ENCODE peak calls at places on chromosomes 16 and 17, in four cellular contexts. Y is A549, I is WTC11, W is K562. T is an unnamed sample.

GRCh38 chr17:80752369-80752705 is 207.7 kb downstream of the RPTOR start:
- DNase-seq in Y (no peak), I (no peak), W (no peak), T (no peak)

GRCh38 chr16:4021070-4021779 is 95.0 kb downstream of the ADCY9 start:
- DNase-seq in Y (peak), I (no peak), W (no peak), T (peak)

GRCh38 chr16:67260426-67261063 is 11.8 kb downstream of the SLC9A5 start:
- DNase-seq in Y (peak), I (no peak), W (peak), T (peak)

GRCh38 chr17:5329784-5330557 is 47.9 kb downstream of the RABEP1 start:
- DNase-seq in Y (no peak), I (no peak), W (no peak), T (no peak)

GRCh38 chr16:54286330-54287017 is at the start of gene IRX3:
- DNase-seq in Y (peak), I (peak), W (no peak), T (peak)

GRCh38 chr17:34305061-34305460 is 14.2 kb upstream of the CCL8 start:
- DNase-seq in Y (no peak), I (no peak), W (no peak), T (no peak)

GRCh38 chr16:67930678-67931211 is 917 bp downstream of the CTRL start:
- DNase-seq in Y (no peak), I (no peak), W (no peak), T (no peak)

GRCh38 chr16:80231118-80231515 is 309.7 kb upstream of the DYNLRB2 start:
- DNase-seq in Y (no peak), I (no peak), W (no peak), T (no peak)

GRCh38 chr16:29009050-29009837 is 24.4 kb downstream of the LAT start:
- DNase-seq in Y (no peak), I (no peak), W (peak), T (no peak)

GRCh38 chr16:86371083-86371803 is 139.1 kb upstream of the FOXF1 start:
- DNase-seq in Y (no peak), I (no peak), W (no peak), T (no peak)

GRCh38 chr17:1559743-1560581 is 2.6 kb downstream of the PITPNA start:
- DNase-seq in Y (no peak), I (no peak), W (no peak), T (no peak)

GRCh38 chr17:19996086-19996485 is 13.1 kb upstream of the SPECC1 start:
- DNase-seq in Y (no peak), I (no peak), W (no peak), T (no peak)

GRCh38 chr16:774086-775001 is 13.8 kb downstream of the MSLN start:
- DNase-seq in Y (no peak), I (no peak), W (no peak), T (no peak)

GRCh38 chr17:74779948-74780400 is 3.8 kb upstream of the NAT9 start:
- DNase-seq in Y (no peak), I (no peak), W (no peak), T (no peak)

GRCh38 chr16:75624921-75625334 is 1.8 kb upstream of the ADAT1 start:
- DNase-seq in Y (peak), I (no peak), W (peak), T (peak)

GRCh38 chr17:17971431-17972125 is 622 bp downstream of the TOM1L2 start:
- DNase-seq in Y (peak), I (no peak), W (no peak), T (no peak)

GRCh38 chr16:24852281-24852721 is 6.5 kb downstream of the SLC5A11 start:
- DNase-seq in Y (peak), I (no peak), W (no peak), T (no peak)

GRCh38 chr16:67150058-67150832 is 553 bp downstream of the B3GNT9 start:
- DNase-seq in Y (peak), I (peak), W (peak), T (no peak)

GRCh38 chr17:16889088-16889465 is 82.8 kb downstream of the TNFRSF13B start:
- DNase-seq in Y (no peak), I (no peak), W (no peak), T (no peak)

GRCh38 chr17:73633736-73634135 is 10.5 kb downstream of the SDK2 start:
- DNase-seq in Y (no peak), I (no peak), W (no peak), T (no peak)

GRCh38 chr17:78746263-78746948 is 35.7 kb downstream of the CYTH1 start:
- DNase-seq in Y (no peak), I (no peak), W (no peak), T (peak)

GRCh38 chr17:8253801-8254200 is 4.7 kb downstream of the PFAS start:
- DNase-seq in Y (peak), I (no peak), W (no peak), T (no peak)

GRCh38 chr16:11705311-11705710 is 37.1 kb downstream of the SNN start:
- DNase-seq in Y (no peak), I (no peak), W (no peak), T (no peak)

GRCh38 chr16:11711662-11712061 is 31.0 kb downstream of the TXNDC11 start:
- DNase-seq in Y (no peak), I (no peak), W (no peak), T (no peak)

GRCh38 chr16:11708421-11708820 is 34.2 kb downstream of the TXNDC11 start:
- DNase-seq in Y (no peak), I (no peak), W (no peak), T (no peak)

GRCh38 chr16:11706180-11706742 is 36.4 kb downstream of the TXNDC11 start:
- DNase-seq in Y (no peak), I (no peak), W (peak), T (no peak)

DNA sequence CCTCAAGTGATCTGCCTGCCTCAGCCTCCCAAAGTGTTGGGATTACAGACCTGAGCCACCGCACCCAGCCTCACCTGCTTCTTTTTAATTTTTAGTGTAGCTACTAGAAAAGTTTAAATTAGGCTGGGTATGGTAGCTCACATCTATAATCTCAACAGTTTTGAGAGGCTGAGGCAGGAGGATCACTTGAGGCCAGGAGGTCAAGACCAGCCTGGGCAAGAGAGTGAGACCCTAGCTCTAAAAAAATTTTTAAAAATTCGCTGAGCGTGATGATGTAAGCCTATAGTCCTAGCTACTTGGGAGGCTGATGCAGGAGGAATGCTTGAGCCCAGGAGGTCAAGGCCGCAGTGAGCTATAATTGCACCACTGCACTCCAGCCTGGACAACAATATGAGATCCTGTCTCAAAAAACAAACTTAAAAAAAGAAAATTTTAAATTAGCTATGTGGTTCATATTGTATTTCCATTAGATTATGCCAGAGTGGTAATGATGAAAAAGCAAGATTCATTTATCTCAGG is 34.9 kb downstream of the TXNDC11 start:
- DNase-seq in Y (no peak), I (no peak), W (no peak), T (peak)
- TF ChIP-seq JUN in Y (no peak), I (no peak), W (no peak), T (no peak)

DNA sequence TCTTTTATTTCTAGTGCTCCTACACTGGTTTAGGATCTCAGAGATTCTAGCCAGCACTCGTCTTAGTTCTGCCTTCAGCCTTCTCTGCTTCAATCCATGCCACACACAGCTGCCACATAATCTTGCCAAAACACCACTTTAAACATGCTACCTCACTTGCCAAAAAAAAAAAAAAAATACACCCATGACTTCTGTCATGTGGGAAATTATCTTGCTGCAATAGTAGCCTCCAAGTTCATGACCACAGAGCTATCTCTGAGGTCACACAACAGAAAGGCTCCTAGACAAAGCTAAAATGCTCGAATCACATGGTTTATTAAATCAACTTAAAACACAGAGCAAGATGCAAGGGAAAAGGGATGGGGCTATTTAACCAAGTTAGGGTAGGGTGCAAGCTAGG is 18.1 kb downstream of the FZD2 start:
- DNase-seq in Y (no peak), I (no peak), W (no peak), T (no peak)
- TF ChIP-seq JUN in Y (no peak), I (no peak), W (no peak), T (no peak)

DNA sequence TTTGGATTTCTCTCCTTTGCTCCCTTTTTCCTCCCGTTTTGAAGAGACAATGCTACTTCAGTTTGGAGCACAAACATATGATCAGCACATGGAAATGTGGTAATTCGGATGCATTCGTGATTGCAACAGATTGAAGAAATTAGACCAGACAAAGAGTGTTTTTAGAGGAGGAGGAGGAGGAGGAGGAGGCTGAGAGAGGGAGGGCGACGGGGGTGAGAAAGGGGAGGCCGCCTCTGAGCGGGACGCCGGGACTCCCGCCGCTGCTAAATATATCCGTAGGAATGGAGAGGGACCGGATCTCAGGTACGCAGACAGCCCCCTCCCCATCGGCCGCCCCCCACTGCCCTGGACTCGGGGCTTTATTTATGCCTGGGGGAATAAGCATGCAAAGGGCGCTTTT is 179.3 kb downstream of the SEC14L1 start:
- DNase-seq in Y (no peak), I (peak), W (peak), T (no peak)
- TF ChIP-seq JUN in Y (no peak), I (no peak), W (no peak), T (no peak)

GRCh38 chr16:51967566-51967965 is 579.4 kb downstream of the TOX3 start:
- DNase-seq in Y (no peak), I (no peak), W (no peak), T (no peak)

GRCh38 chr16:51971184-51971583 is 575.8 kb downstream of the TOX3 start:
- DNase-seq in Y (peak), I (peak), W (no peak), T (no peak)

DNA sequence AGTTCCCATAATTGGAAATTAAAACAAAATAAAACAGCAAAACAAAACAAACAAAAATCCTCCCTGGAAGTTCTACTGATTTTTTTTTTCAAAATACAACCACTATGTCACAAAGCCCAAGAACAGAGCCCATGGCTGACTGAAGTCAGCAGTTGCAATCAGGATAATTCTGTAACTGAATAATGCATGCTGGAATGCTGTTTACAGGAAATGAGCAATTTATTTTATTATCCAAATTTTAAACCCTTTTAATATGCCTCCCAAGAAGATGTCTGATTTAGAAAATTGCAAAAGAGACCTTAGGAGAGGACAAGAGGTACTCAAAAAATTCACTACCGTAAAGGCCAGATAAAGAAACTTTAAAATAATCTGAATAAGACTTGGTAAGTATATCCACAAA is 578.2 kb downstream of the TOX3 start:
- DNase-seq in Y (no peak), I (no peak), W (no peak), T (no peak)
- TF ChIP-seq JUN in Y (no peak), I (no peak), W (no peak), T (no peak)

GRCh38 chr16:11955713-11956123 is 9.3 kb upstream of the TNFRSF17 start:
- DNase-seq in Y (peak), I (no peak), W (no peak), T (no peak)
- TF ChIP-seq JUN in Y (no peak), I (no peak), W (no peak), T (no peak)

DNA sequence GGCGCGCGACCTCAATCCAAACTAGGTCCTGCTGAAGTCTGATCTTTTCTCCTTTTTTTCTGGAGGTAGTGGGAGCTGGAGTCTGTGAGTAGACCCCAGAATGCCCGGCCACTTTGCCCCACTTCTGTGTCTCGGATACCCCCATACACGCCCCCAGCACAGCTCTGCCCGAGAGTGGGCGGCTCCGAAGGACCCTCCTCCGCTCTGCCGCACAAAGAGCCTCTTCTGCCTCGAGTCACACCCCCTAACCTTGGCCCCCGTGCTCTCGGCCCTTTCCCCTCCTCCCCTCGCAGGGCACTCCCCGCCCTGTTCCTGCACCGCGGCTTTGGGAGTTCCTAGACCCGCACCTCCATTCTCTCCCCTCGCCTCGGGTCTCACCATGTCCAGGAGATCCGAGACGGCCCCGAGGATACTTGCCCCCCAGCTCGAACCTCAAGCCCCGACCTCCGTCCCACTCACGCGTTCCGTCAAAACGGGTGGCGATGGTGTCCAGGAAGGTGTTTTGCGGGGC is 476 bp downstream of the KCNH4 start:
- DNase-seq in Y (no peak), I (peak), W (no peak), T (no peak)
- TF ChIP-seq JUN in Y (no peak), I (no peak), W (no peak), T (no peak)

GRCh38 chr16:15592324-15592723 is 50.6 kb downstream of the MARF1 start:
- DNase-seq in Y (no peak), I (no peak), W (no peak), T (no peak)
- TF ChIP-seq JUN in Y (no peak), I (no peak), W (no peak), T (no peak)

DNA sequence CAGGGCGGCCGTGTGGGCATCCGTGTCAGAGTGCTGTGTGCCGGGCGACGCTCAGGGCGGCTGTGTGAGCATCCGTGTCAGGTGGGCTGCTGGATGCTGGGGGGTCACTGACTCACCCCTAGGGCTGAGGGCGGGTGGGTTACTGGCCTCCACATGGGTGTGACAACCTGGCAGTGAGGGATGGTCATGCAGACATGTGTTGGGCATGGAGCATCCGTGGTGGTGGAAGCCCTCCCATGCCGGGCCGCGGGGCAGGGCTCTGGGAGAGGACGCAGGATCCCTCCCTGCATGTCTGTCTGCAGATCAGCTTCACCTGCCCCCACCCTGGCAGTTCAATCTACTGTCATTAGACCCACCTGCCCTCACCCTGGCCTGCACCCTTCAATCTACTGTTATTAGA is 56.3 kb downstream of the METRNL start:
- DNase-seq in Y (no peak), I (no peak), W (no peak), T (no peak)
- TF ChIP-seq JUN in Y (no peak), I (no peak), W (no peak), T (no peak)

GRCh38 chr17:15649861-15650391 is 30.4 kb upstream of the FBXW10B start:
- DNase-seq in Y (peak), I (no peak), W (peak), T (no peak)
- TF ChIP-seq JUN in Y (peak), I (no peak), W (no peak), T (no peak)